ENCODE peak calls at places on chromosomes 4 and X, in seven cellular contexts. D is IMR-90, L is H9, K is mesenchymal stem cell, X is mesendoderm, E is neuronal stem cell, Z is H1. Y is an unnamed sample.

GRCh38 chr4:186723207-186724047 is at the start of gene FAT1:
- DNase-seq in D (peak; percentile 71), L (peak; percentile 56), K (peak; percentile 86), X (peak; percentile 87), E (peak; percentile 84), Z (peak; percentile 77), Y (peak; percentile 83)

GRCh38 chr4:138053601-138054322 is 188.4 kb downstream of the SLC7A11 start:
- DNase-seq in D (peak; percentile 94), L (no peak), K (peak; percentile 95), X (peak; percentile 82), E (no peak), Z (no peak), Y (peak; percentile 88)

GRCh38 chr4:183960912-183961569 is 55.9 kb downstream of the STOX2 start:
- DNase-seq in D (no peak), L (no peak), K (no peak), X (peak; percentile 67), E (no peak), Z (no peak), Y (peak; percentile 66)

GRCh38 chrX:1006156-1006730 is 206.2 kb downstream of the CRLF2 start:
- DNase-seq in D (no peak), L (no peak), K (no peak), X (no peak), E (no peak), Z (no peak), Y (no peak)

GRCh38 chr4:152437561-152437960 is 98.3 kb downstream of the FBXW7 start:
- DNase-seq in D (no peak), L (no peak), K (no peak), X (no peak), E (no peak), Z (no peak), Y (no peak)

GRCh38 chrX:107117993-107118321 is 665 bp downstream of the RBM41 start:
- DNase-seq in D (no peak), L (no peak), K (peak; percentile 9), X (peak; percentile 16), E (peak; percentile 0), Z (no peak), Y (no peak)

GRCh38 chr4:168218663-168219062 is 99.9 kb downstream of the DDX60 start:
- DNase-seq in D (peak; percentile 89), L (no peak), K (peak; percentile 41), X (no peak), E (no peak), Z (no peak), Y (peak; percentile 91)

GRCh38 chrX:132662844-132663243 is 174.0 kb upstream of the MBNL3 start:
- DNase-seq in D (no peak), L (no peak), K (no peak), X (no peak), E (no peak), Z (no peak), Y (no peak)

GRCh38 chr4:115866364-115866896 is 753.0 kb upstream of the NDST4 start:
- DNase-seq in D (no peak), L (no peak), K (no peak), X (no peak), E (no peak), Z (no peak), Y (no peak)

GRCh38 chr4:139300431-139301142 is 718 bp upstream of the NAA15 start:
- DNase-seq in D (peak; percentile 72), L (no peak), K (peak; percentile 81), X (peak; percentile 67), E (no peak), Z (no peak), Y (peak; percentile 45)

GRCh38 chr4:70544279-70544870 is 26.0 kb downstream of the AMTN start:
- DNase-seq in D (peak; percentile 10), L (no peak), K (peak; percentile 8), X (peak; percentile 46), E (peak; percentile 14), Z (no peak), Y (peak; percentile 37)

GRCh38 chr4:118911162-118911791 is 22.6 kb downstream of the SYNPO2 start:
- DNase-seq in D (peak; percentile 78), L (no peak), K (no peak), X (no peak), E (no peak), Z (no peak), Y (no peak)

GRCh38 chr4:24978291-24979072 is 52.3 kb downstream of the LGI2 start:
- DNase-seq in D (no peak), L (peak; percentile 5), K (no peak), X (no peak), E (no peak), Z (no peak), Y (no peak)

GRCh38 chr4:46462746-46463145 is 72.8 kb upstream of the GABRA2 start:
- DNase-seq in D (no peak), L (no peak), K (no peak), X (no peak), E (no peak), Z (no peak), Y (no peak)

GRCh38 chr4:52848255-52848654 is 13.9 kb upstream of the RASL11B start:
- DNase-seq in D (no peak), L (no peak), K (no peak), X (no peak), E (no peak), Z (no peak), Y (no peak)
- H2BK120ac ChIP-seq in D (no peak overlapping the region), L (no peak overlapping the region), K (no peak overlapping the region), X (no peak overlapping the region), E (no peak overlapping the region), Z (no peak overlapping the region), Y (no peak overlapping the region)

GRCh38 chr4:1756079-1756478 is 34.8 kb downstream of the TACC3 start:
- DNase-seq in D (no peak), L (no peak), K (no peak), X (no peak), E (no peak), Z (no peak), Y (no peak)
- H3K4me1 ChIP-seq in D (no peaks in the 10 kb centered on the region), L (no peaks in the 10 kb centered on the region), K (peaks cover 32% of the 10 kb centered on the region), X (no peaks in the 10 kb centered on the region), E (peaks cover 40% of the 10 kb centered on the region), Z (peaks cover 15% of the 10 kb centered on the region), Y (peaks cover 3% of the 10 kb centered on the region)

GRCh38 chr4:29276150-29276549 is 1444.0 kb upstream of the PCDH7 start:
- DNase-seq in D (no peak), L (no peak), K (no peak), X (no peak), E (no peak), Z (no peak), Y (no peak)

GRCh38 chr4:29277381-29277780 is 1442.8 kb upstream of the PCDH7 start:
- DNase-seq in D (peak; percentile 68), L (no peak), K (peak; percentile 17), X (no peak), E (no peak), Z (no peak), Y (no peak)

GRCh38 chr4:29278580-29278979 is 1441.6 kb upstream of the PCDH7 start:
- DNase-seq in D (peak; percentile 79), L (no peak), K (peak; percentile 41), X (no peak), E (no peak), Z (no peak), Y (peak; percentile 7)
- H2BK120ac ChIP-seq in D (peak overlapping the region; percentile 92), L (no peak overlapping the region), K (no peak overlapping the region), X (no peak overlapping the region), E (no peak overlapping the region), Z (no peak overlapping the region), Y (no peak overlapping the region)

DNA sequence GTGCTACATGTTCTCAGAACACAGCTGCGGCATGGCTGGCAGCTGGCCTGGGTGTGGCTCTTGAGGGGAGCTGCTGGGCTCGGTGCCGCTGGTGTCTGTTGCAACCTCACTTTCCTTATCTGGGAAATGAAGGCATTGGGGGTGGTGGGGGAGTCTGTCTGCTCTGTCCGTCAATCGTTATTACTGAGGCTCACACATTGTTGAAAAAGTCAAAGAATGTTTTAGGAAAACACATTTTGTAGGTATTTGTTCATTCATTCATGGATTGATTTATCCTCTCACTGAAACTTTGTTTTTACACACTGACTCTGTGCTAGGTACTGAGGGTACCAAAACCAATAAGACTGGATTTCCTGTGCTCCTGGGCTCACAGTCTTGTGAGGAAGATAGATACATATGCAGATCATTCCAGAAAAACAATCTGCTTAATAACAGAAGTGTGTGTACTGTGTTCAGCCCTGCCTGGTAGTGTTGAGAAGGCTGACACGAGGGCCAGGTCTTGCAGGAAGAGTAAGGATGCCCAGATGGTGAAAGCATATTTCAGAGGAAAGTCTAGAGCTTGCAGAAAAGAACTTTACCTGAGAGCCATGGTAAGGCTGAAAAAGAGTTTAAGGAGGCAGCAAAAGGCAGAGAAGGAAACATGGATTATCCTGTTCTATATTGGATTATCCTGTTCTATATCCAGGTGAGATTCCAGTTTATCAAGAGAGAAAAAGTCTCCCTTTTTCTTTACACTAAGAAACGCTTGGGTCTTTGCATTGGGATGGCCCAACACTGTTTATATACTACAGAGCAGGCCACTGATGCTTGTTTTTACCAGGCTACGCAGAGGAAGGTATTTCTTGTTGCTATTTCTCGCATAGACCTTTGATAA is 217.8 kb downstream of the PTTG2 start:
- DNase-seq in D (no peak), L (no peak), K (no peak), X (no peak), E (no peak), Z (no peak), Y (no peak)
- H3K4me1 ChIP-seq in D (peaks cover 12% of the 10 kb centered on the region), L (no peaks in the 10 kb centered on the region), K (peaks cover 2% of the 10 kb centered on the region), X (no peaks in the 10 kb centered on the region), E (no peaks in the 10 kb centered on the region), Z (no peaks in the 10 kb centered on the region), Y (no peaks in the 10 kb centered on the region)

GRCh38 chrX:136665258-136665900 is 17.4 kb downstream of the CD40LG start:
- DNase-seq in D (no peak), L (no peak), K (no peak), X (no peak), E (no peak), Z (no peak), Y (no peak)
- H2BK120ac ChIP-seq in D (no peak overlapping the region), L (no peak overlapping the region), K (no peak overlapping the region), X (no peak overlapping the region), E (no peak overlapping the region), Z (no peak overlapping the region), Y (no peak overlapping the region)

GRCh38 chr4:8279321-8280157 is 10.0 kb downstream of the HTRA3 start:
- DNase-seq in D (no peak), L (no peak), K (no peak), X (no peak), E (no peak), Z (no peak), Y (no peak)

GRCh38 chr4:8281519-8282133 is 12.1 kb downstream of the HTRA3 start:
- DNase-seq in D (peak; percentile 74), L (no peak), K (no peak), X (no peak), E (no peak), Z (no peak), Y (no peak)

GRCh38 chr4:8280158-8280875 is 10.8 kb downstream of the HTRA3 start:
- DNase-seq in D (no peak), L (no peak), K (no peak), X (no peak), E (no peak), Z (no peak), Y (no peak)

GRCh38 chr4:8282134-8282641 is 12.6 kb downstream of the HTRA3 start:
- DNase-seq in D (no peak), L (no peak), K (no peak), X (no peak), E (no peak), Z (no peak), Y (no peak)

GRCh38 chr4:8280876-8281440 is 11.4 kb downstream of the HTRA3 start:
- DNase-seq in D (no peak), L (no peak), K (no peak), X (no peak), E (no peak), Z (no peak), Y (no peak)
- H3K4me1 ChIP-seq in D (peaks cover 28% of the 10 kb centered on the region), L (no peaks in the 10 kb centered on the region), K (peaks cover 36% of the 10 kb centered on the region), X (no peaks in the 10 kb centered on the region), E (peaks cover 3% of the 10 kb centered on the region), Z (no peaks in the 10 kb centered on the region), Y (peaks cover 5% of the 10 kb centered on the region)